ENCODE peak calls at places on chromosome 11, in seven cellular contexts. H is KBM-7; P is neural crest cell; N is DMS79; E is stimulated activated CD4-positive, alpha-beta T cell treated with anti-CD3 and anti-CD28 coated beads, Interleukin-12 subunit alpha, Interleukin-12 subunit beta, amount 100 ng/mL, for 4 hours; F is SHP77 treated with DMSO at 0.1 percent for 48 hours; V is non-pigmented ciliary epithelial cell. O is an unnamed sample.

GRCh38 chr11:46277623-46278386 is at the start of gene CREB3L1:
- DNase-seq in H (no peak), P (peak), N (peak), E (no peak), F (no peak), V (no peak), O (no peak)

GRCh38 chr11:34165786-34166557 is 60.5 kb downstream of the NAT10 start:
- DNase-seq in H (no peak), P (no peak), N (no peak), E (no peak), F (no peak), V (no peak), O (no peak)

GRCh38 chr11:134033696-134034491 is 35.0 kb upstream of the JAM3 start:
- DNase-seq in H (peak), P (peak), N (peak), E (peak), F (peak), V (peak), O (peak)

GRCh38 chr11:26348776-26349175 is 16.8 kb downstream of the ANO3 start:
- DNase-seq in H (no peak), P (no peak), N (no peak), E (no peak), F (no peak), V (no peak), O (no peak)

GRCh38 chr11:106446961-106447360 is 369.5 kb downstream of the AASDHPPT start:
- DNase-seq in H (no peak), P (no peak), N (no peak), E (no peak), F (no peak), V (no peak), O (no peak)

GRCh38 chr11:96925862-96926261 is 536.0 kb downstream of the JRKL start:
- DNase-seq in H (no peak), P (no peak), N (no peak), E (no peak), F (no peak), V (no peak), O (no peak)

GRCh38 chr11:64759722-64760719 is at the start of gene PYGM:
- DNase-seq in H (peak), P (peak), N (no peak), E (no peak), F (no peak), V (no peak), O (no peak)

GRCh38 chr11:111815489-111815888 is 49.3 kb upstream of the PPP2R1B start:
- DNase-seq in H (no peak), P (no peak), N (no peak), E (no peak), F (no peak), V (no peak), O (no peak)

GRCh38 chr11:32176223-32176811 is 85.4 kb downstream of the RCN1 start:
- DNase-seq in H (peak), P (peak), N (peak), E (peak), F (peak), V (peak), O (no peak)

GRCh38 chr11:1847941-1848639 is 4.8 kb upstream of the LSP1 start:
- DNase-seq in H (no peak), P (no peak), N (no peak), E (no peak), F (no peak), V (no peak), O (no peak)

GRCh38 chr11:128246364-128247234 is 340.8 kb downstream of the ETS1 start:
- DNase-seq in H (no peak), P (no peak), N (no peak), E (no peak), F (no peak), V (no peak), O (no peak)

GRCh38 chr11:90845799-90846198 is 623.0 kb upstream of the CHORDC1 start:
- DNase-seq in H (no peak), P (no peak), N (no peak), E (no peak), F (no peak), V (no peak), O (no peak)

GRCh38 chr11:35332524-35332923 is 86.8 kb downstream of the SLC1A2 start:
- DNase-seq in H (no peak), P (no peak), N (no peak), E (no peak), F (no peak), V (no peak), O (no peak)

GRCh38 chr11:14315130-14315529 is 43.9 kb downstream of the RRAS2 start:
- DNase-seq in H (no peak), P (no peak), N (peak), E (no peak), F (no peak), V (no peak), O (no peak)

GRCh38 chr11:106681435-106681834 is 336.8 kb downstream of the GUCY1A2 start:
- DNase-seq in H (no peak), P (no peak), N (no peak), E (no peak), F (no peak), V (no peak), O (no peak)

GRCh38 chr11:6622261-6623171 is 3.3 kb upstream of the TPP1 start:
- DNase-seq in H (no peak), P (no peak), N (no peak), E (no peak), F (no peak), V (no peak), O (no peak)

GRCh38 chr11:64684357-64684756 is 38.6 kb downstream of the NRXN2 start:
- DNase-seq in H (no peak), P (no peak), N (no peak), E (no peak), F (no peak), V (no peak), O (no peak)

GRCh38 chr11:81005595-81005994 is 1564.8 kb upstream of the TENM4 start:
- DNase-seq in H (no peak), P (no peak), N (no peak), E (no peak), F (no peak), V (peak), O (no peak)

GRCh38 chr11:63667993-63668392 is 3.2 kb downstream of the ATL3 start:
- DNase-seq in H (no peak), P (no peak), N (no peak), E (no peak), F (no peak), V (peak), O (no peak)

GRCh38 chr11:112797653-112798293 is 163.4 kb upstream of the NCAM1 start:
- DNase-seq in H (peak), P (peak), N (no peak), E (no peak), F (no peak), V (no peak), O (no peak)

GRCh38 chr11:100883860-100884259 is 196.8 kb downstream of the ARHGAP42 start:
- DNase-seq in H (no peak), P (no peak), N (no peak), E (no peak), F (no peak), V (no peak), O (no peak)

GRCh38 chr11:61671527-61671926 is 8.7 kb upstream of the DAGLA start:
- DNase-seq in H (peak), P (no peak), N (no peak), E (no peak), F (no peak), V (no peak), O (no peak)